ENCODE peak calls at places on chromosomes 7 and 10, in seven cellular contexts. Q is NCI-H460, D is kidney tubule cell, U is HT1080, F is activated T-cell treated with anti-CD3 and anti-CD28 coated beads for 1 hour, R is left ventricle myocardium superior, A is GM13977. I is an unnamed sample.

GRCh38 chr10:112565434-112566053 is 118.5 kb downstream of the VTI1A start:
- DNase-seq in Q (peak), D (peak), U (peak), F (no peak), R (no peak), A (peak), I (peak)

GRCh38 chr7:2886391-2886790 is 42.3 kb upstream of the GNA12 start:
- DNase-seq in Q (no peak), D (no peak), U (no peak), F (no peak), R (no peak), A (no peak), I (peak)

GRCh38 chr7:193538-194256 is 1.3 kb downstream of the FAM20C start:
- DNase-seq in Q (no peak), D (peak), U (no peak), F (no peak), R (no peak), A (no peak), I (peak)

GRCh38 chr10:17445400-17445998 is 8.9 kb downstream of the ST8SIA6 start:
- DNase-seq in Q (no peak), D (no peak), U (no peak), F (no peak), R (peak), A (no peak), I (no peak)

GRCh38 chr10:15058689-15059088 is 14.9 kb downstream of the OLAH start:
- DNase-seq in Q (no peak), D (no peak), U (no peak), F (no peak), R (no peak), A (no peak), I (no peak)

GRCh38 chr7:1649751-1650326 is 20.2 kb upstream of the ELFN1 start:
- DNase-seq in Q (no peak), D (no peak), U (no peak), F (no peak), R (peak), A (no peak), I (no peak)

GRCh38 chr7:38248069-38248567 is 25.3 kb downstream of the TARP start:
- DNase-seq in Q (no peak), D (no peak), U (no peak), F (no peak), R (no peak), A (no peak), I (no peak)

GRCh38 chr7:140209866-140210609 is 33.3 kb upstream of the KDM7A start:
- DNase-seq in Q (no peak), D (no peak), U (no peak), F (peak), R (peak), A (peak), I (no peak)

GRCh38 chr7:35849158-35849831 is 48.4 kb downstream of the SEPTIN7 start:
- DNase-seq in Q (no peak), D (no peak), U (no peak), F (no peak), R (no peak), A (no peak), I (peak)

GRCh38 chr10:93813507-93814465 is 56.0 kb downstream of the LGI1 start:
- DNase-seq in Q (peak), D (peak), U (peak), F (peak), R (peak), A (peak), I (peak)

GRCh38 chr7:115689941-115690340 is 340.6 kb downstream of the TFEC start:
- DNase-seq in Q (no peak), D (no peak), U (no peak), F (no peak), R (no peak), A (no peak), I (no peak)

GRCh38 chr7:95246935-95247370 is 77.4 kb downstream of the PON1 start:
- DNase-seq in Q (peak), D (peak), U (peak), F (no peak), R (no peak), A (peak), I (peak)

GRCh38 chr7:47490501-47491265 is 91.2 kb downstream of the TNS3 start:
- DNase-seq in Q (no peak), D (no peak), U (no peak), F (no peak), R (no peak), A (no peak), I (no peak)

GRCh38 chr7:17948503-17949238 is 8.4 kb upstream of the SNX13 start:
- DNase-seq in Q (no peak), D (no peak), U (no peak), F (no peak), R (no peak), A (no peak), I (no peak)

GRCh38 chr10:5600908-5601307 is 65.5 kb downstream of the ASB13 start:
- DNase-seq in Q (no peak), D (no peak), U (no peak), F (no peak), R (no peak), A (no peak), I (no peak)

GRCh38 chr7:157892751-157893150 is 555.9 kb downstream of the DNAJB6 start:
- DNase-seq in Q (no peak), D (no peak), U (no peak), F (no peak), R (no peak), A (no peak), I (peak)

GRCh38 chr7:134693256-134693655 is 46.6 kb downstream of the BPGM start:
- DNase-seq in Q (no peak), D (peak), U (peak), F (no peak), R (no peak), A (no peak), I (no peak)

GRCh38 chr7:110442386-110442837 is 648.5 kb upstream of the LRRN3 start:
- DNase-seq in Q (peak), D (peak), U (peak), F (no peak), R (no peak), A (peak), I (peak)

GRCh38 chr7:11607676-11608075 is 224.3 kb downstream of the THSD7A start:
- DNase-seq in Q (no peak), D (no peak), U (no peak), F (no peak), R (no peak), A (no peak), I (no peak)

GRCh38 chr7:80324032-80324431 is 187.8 kb downstream of the GNAT3 start:
- DNase-seq in Q (no peak), D (peak), U (peak), F (no peak), R (no peak), A (no peak), I (no peak)

GRCh38 chr10:102832987-102833386 is 4.2 kb downstream of the CYP17A1 start:
- DNase-seq in Q (no peak), D (peak), U (no peak), F (no peak), R (no peak), A (no peak), I (no peak)

GRCh38 chr7:140625908-140626868 is 14.4 kb downstream of the DENND2A start:
- DNase-seq in Q (no peak), D (peak), U (peak), F (no peak), R (peak), A (no peak), I (peak)

GRCh38 chr7:51315393-51316261 is 982 bp downstream of the COBL start:
- DNase-seq in Q (no peak), D (peak), U (no peak), F (no peak), R (peak), A (peak), I (peak)

GRCh38 chr7:114148779-114149178 is 230.0 kb upstream of the PPP1R3A start:
- DNase-seq in Q (no peak), D (peak), U (no peak), F (no peak), R (no peak), A (no peak), I (no peak)

GRCh38 chr10:89032141-89032814 is 41.7 kb downstream of the FAS start:
- DNase-seq in Q (peak), D (peak), U (peak), F (no peak), R (peak), A (peak), I (peak)

GRCh38 chr7:27804139-27804538 is 64.2 kb downstream of the TAX1BP1 start:
- DNase-seq in Q (no peak), D (no peak), U (no peak), F (no peak), R (no peak), A (no peak), I (no peak)

GRCh38 chr10:131845505-131846223 is 55.1 kb upstream of the PPP2R2D start:
- DNase-seq in Q (no peak), D (no peak), U (no peak), F (no peak), R (peak), A (no peak), I (peak)

GRCh38 chr10:127738512-127739424 is 1.8 kb downstream of the FOXI2 start:
- DNase-seq in Q (no peak), D (no peak), U (no peak), F (no peak), R (no peak), A (no peak), I (peak)

GRCh38 chr10:7610651-7611389 is 55.9 kb downstream of the ITIH5 start:
- DNase-seq in Q (peak), D (no peak), U (no peak), F (no peak), R (peak), A (no peak), I (no peak)

GRCh38 chr7:133959505-133959904 is 167.6 kb upstream of the LRGUK start:
- DNase-seq in Q (no peak), D (no peak), U (no peak), F (no peak), R (no peak), A (no peak), I (no peak)

GRCh38 chr7:106048621-106049020 is 63.5 kb downstream of the SYPL1 start:
- DNase-seq in Q (no peak), D (no peak), U (no peak), F (no peak), R (no peak), A (no peak), I (no peak)

GRCh38 chr10:50332108-50332846 is 81.0 kb upstream of the ASAH2 start:
- DNase-seq in Q (no peak), D (no peak), U (no peak), F (no peak), R (no peak), A (no peak), I (no peak)

GRCh38 chr10:8463853-8464252 is 409.4 kb downstream of the GATA3 start:
- DNase-seq in Q (no peak), D (no peak), U (no peak), F (no peak), R (no peak), A (no peak), I (no peak)

GRCh38 chr7:98569606-98570337 is 47.3 kb upstream of the NPTX2 start:
- DNase-seq in Q (no peak), D (no peak), U (peak), F (no peak), R (peak), A (no peak), I (no peak)

GRCh38 chr7:36278767-36279171 is 110.9 kb upstream of the ANLN start:
- DNase-seq in Q (no peak), D (peak), U (no peak), F (no peak), R (no peak), A (no peak), I (peak)

GRCh38 chr10:125953778-125954385 is 57.5 kb downstream of the FANK1 start:
- DNase-seq in Q (no peak), D (no peak), U (no peak), F (no peak), R (no peak), A (no peak), I (no peak)

GRCh38 chr7:7799138-7799537 is 80.7 kb upstream of the RPA3 start:
- DNase-seq in Q (peak), D (no peak), U (no peak), F (no peak), R (no peak), A (no peak), I (no peak)

I was measured in endodermal cell.